ENCODE peak calls at places on chromosomes 5 and 9, in four cellular contexts. Y is tibial nerve; N is CD8-positive, alpha-beta T cell; E is iPS DF 6.9. G is an unnamed sample.

GRCh38 chr5:132455614-132456115 is 34.9 kb downstream of the IRF1 start:
- DNase-seq in N (no peak), Y (no peak), E (no peak), G (no peak)

GRCh38 chr9:75176037-75176436 is 87.7 kb downstream of the OSTF1 start:
- DNase-seq in N (no peak), Y (no peak), E (no peak), G (no peak)

GRCh38 chr5:138953370-138954256 is 78.5 kb upstream of the LRRTM2 start:
- DNase-seq in Y (peak; percentile 60), E (no peak), N (peak; percentile 13), G (no peak)

GRCh38 chr9:4854191-4854590 is 61.4 kb downstream of the RCL1 start:
- DNase-seq in E (no peak), N (no peak), Y (no peak), G (no peak)

GRCh38 chr5:131754363-131754762 is 42.5 kb downstream of the FNIP1 start:
- DNase-seq in E (no peak), Y (no peak), N (no peak), G (no peak)

GRCh38 chr5:124591583-124591982 is 154.9 kb downstream of the ZNF608 start:
- DNase-seq in Y (no peak), E (no peak), N (no peak), G (no peak)

GRCh38 chr5:146466521-146467349 is 19.6 kb downstream of the TCERG1 start:
- DNase-seq in Y (no peak), E (no peak), N (no peak), G (no peak)

GRCh38 chr9:134622896-134623407 is 18.7 kb upstream of the COL5A1 start:
- DNase-seq in E (no peak), N (no peak), Y (peak; percentile 3), G (no peak)

GRCh38 chr5:66239034-66239433 is 94.9 kb downstream of the SREK1 start:
- DNase-seq in E (no peak), N (no peak), Y (no peak), G (no peak)

GRCh38 chr5:2685651-2686050 is 65.8 kb downstream of the IRX2 start:
- DNase-seq in E (no peak), N (no peak), Y (no peak), G (no peak)

GRCh38 chr9:130660683-130661460 is 3.5 kb upstream of the PRDM12 start:
- DNase-seq in Y (no peak), N (no peak), E (no peak), G (no peak)

GRCh38 chr9:121154782-121155181 is 46.9 kb downstream of the RAB14 start:
- DNase-seq in N (no peak), E (no peak), Y (no peak), G (no peak)

GRCh38 chr5:38601843-38602424 is 45.5 kb upstream of the LIFR start:
- DNase-seq in N (no peak), E (no peak), Y (no peak), G (no peak)

GRCh38 chr5:61783481-61783880 is 451.4 kb downstream of the ZSWIM6 start:
- DNase-seq in N (no peak), Y (no peak), E (no peak), G (no peak)

GRCh38 chr5:72108200-72109050 is 1.1 kb downstream of the MAP1B start:
- DNase-seq in E (peak; percentile 45), N (no peak), Y (peak; percentile 79), G (no peak)

GRCh38 chr5:57687641-57688040 is 205.0 kb upstream of the ACTBL2 start:
- DNase-seq in E (no peak), N (no peak), Y (no peak), G (no peak)

GRCh38 chr5:878125-878524 is 14.5 kb downstream of the BRD9 start:
- DNase-seq in E (no peak), Y (no peak), N (no peak), G (no peak)

GRCh38 chr9:121269030-121269887 is 1.3 kb downstream of the GSN start:
- DNase-seq in N (no peak), E (no peak), Y (no peak), G (no peak)

GRCh38 chr5:610011-610743 is 2.0 kb upstream of the CEP72 start:
- DNase-seq in Y (no peak), E (no peak), N (no peak), G (no peak)

GRCh38 chr9:113616716-113617496 is 153.4 kb downstream of the RGS3 start:
- DNase-seq in Y (no peak), N (no peak), E (no peak), G (no peak)

GRCh38 chr9:22954550-22954949 is 507.9 kb downstream of the DMRTA1 start:
- DNase-seq in Y (no peak), E (no peak), N (no peak), G (no peak)

GRCh38 chr9:136950656-136951030 is 1.4 kb upstream of the LCN12 start:
- DNase-seq in Y (no peak), N (no peak), E (no peak), G (no peak)

GRCh38 chr5:98942849-98943248 is 14.0 kb upstream of the CHD1 start:
- DNase-seq in N (no peak), E (no peak), Y (no peak), G (no peak)

GRCh38 chr5:115372121-115372520 is 75.7 kb upstream of the CCDC112 start:
- DNase-seq in Y (no peak), E (no peak), N (no peak), G (no peak)

GRCh38 chr5:165139730-165140129 is 1634.3 kb downstream of the MAT2B start:
- DNase-seq in Y (no peak), N (no peak), E (no peak), G (no peak)

GRCh38 chr5:109706065-109706464 is 16.3 kb downstream of the MAN2A1 start:
- DNase-seq in E (no peak), N (no peak), Y (no peak), G (no peak)

GRCh38 chr9:121700165-121700830 is 48.9 kb downstream of the DAB2IP start:
- DNase-seq in E (no peak), N (peak; percentile 26), Y (peak; percentile 41), G (no peak)

DNA sequence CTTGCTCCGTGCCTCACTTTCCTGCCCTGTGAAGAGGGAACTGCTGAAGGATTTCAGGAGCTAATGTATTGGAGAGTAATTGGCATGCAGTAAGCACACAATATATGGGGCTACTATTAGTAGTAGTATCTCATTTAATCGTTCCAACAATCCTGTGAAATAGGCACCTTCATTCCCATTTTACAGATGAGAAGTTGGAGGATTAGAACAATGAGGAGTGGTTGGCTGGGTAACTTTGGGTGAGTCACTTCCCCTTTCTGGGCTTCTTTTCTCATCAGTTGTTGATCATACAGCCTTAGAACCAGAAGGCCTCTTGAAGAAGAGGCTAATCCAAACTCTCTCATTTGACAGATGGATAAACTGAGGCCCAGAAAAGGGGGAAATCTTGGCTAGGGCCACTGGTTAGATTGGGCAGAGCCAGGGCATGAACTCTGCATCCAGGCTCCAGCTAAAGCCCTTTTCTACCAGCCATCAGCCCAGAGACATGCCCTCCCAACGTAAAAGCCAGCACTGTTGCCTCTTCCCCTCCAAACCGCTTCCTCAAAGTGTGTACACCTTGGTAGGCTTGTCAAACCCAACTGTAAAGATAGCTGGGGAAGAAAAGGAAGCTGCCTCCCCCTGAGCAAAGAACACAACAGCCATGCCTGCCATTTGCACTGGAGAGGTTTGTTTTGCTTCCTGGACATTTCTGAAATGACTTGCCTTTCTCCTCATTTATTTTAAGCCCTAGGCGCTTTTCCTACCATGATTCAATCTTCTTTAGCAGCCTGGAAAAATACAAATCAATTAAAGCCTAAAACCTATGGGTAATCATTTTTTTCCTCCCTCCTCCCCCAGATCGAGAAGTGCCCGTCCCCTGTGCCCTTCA is 979 bp downstream of the SPACA9 start:
- DNase-seq in Y (no peak), E (no peak), N (no peak), G (no peak)
- H3K4me3 ChIP-seq in Y (peak overlapping the region; percentile 90), E (no peak overlapping the region), N (no peak overlapping the region), G (no peak overlapping the region)

GRCh38 chr5:151697452-151697851 is 10.7 kb upstream of the SPARC start:
- DNase-seq in N (no peak), Y (no peak), E (no peak), G (no peak)
- H3K4me3 ChIP-seq in N (no peak overlapping the region), Y (no peak overlapping the region), E (no peak overlapping the region), G (no peak overlapping the region)

GRCh38 chr9:119284118-119284517 is 85.1 kb downstream of the BRINP1 start:
- DNase-seq in E (no peak), N (no peak), Y (no peak), G (no peak)
- H3K4me3 ChIP-seq in E (no peak overlapping the region), N (no peak overlapping the region), Y (no peak overlapping the region), G (no peak overlapping the region)

GRCh38 chr9:135887585-135888050 is 19.7 kb downstream of the CAMSAP1 start:
- DNase-seq in Y (no peak), N (peak; percentile 69), E (no peak), G (peak; percentile 39)
- H3K4me3 ChIP-seq in Y (peak overlapping the region; percentile 6), N (peak overlapping the region; percentile 50), E (no peak overlapping the region), G (peak overlapping the region; percentile 24)

GRCh38 chr5:176659440-176659839 is 12.2 kb downstream of the TSPAN17 start:
- DNase-seq in E (no peak), N (no peak), Y (no peak), G (no peak)
- H3K4me3 ChIP-seq in E (no peak overlapping the region), N (peak overlapping the region; percentile 38), Y (no peak overlapping the region), G (no peak overlapping the region)

GRCh38 chr9:93093449-93094293 is 2.3 kb upstream of the CARD19 start:
- DNase-seq in Y (no peak), E (no peak), N (no peak), G (no peak)

GRCh38 chr9:93094294-93095204 is 1.5 kb upstream of the CARD19 start:
- DNase-seq in Y (no peak), N (no peak), E (no peak), G (no peak)

GRCh38 chr9:93096131-93096802 is at the start of gene CARD19:
- DNase-seq in E (no peak), N (peak; percentile 51), Y (peak; percentile 43), G (peak; percentile 45)

GRCh38 chr9:93096811-93097382 is 880 bp downstream of the CARD19 start:
- DNase-seq in N (no peak), Y (no peak), E (no peak), G (no peak)

GRCh38 chr9:93095205-93096130 is 549 bp upstream of the CARD19 start:
- DNase-seq in N (peak; percentile 100), Y (peak; percentile 99), E (peak; percentile 89), G (peak; percentile 100)
- H3K4me3 ChIP-seq in N (peak overlapping the region; percentile 89), Y (peak overlapping the region; percentile 100), E (peak overlapping the region; percentile 24), G (peak overlapping the region; percentile 79)

GRCh38 chr5:19866088-19866446 is 121.9 kb downstream of the CDH18 start:
- DNase-seq in N (no peak), E (no peak), Y (no peak), G (no peak)

GRCh38 chr5:19862711-19863110 is 125.3 kb downstream of the CDH18 start:
- DNase-seq in N (no peak), E (no peak), Y (no peak), G (no peak)

GRCh38 chr5:19865336-19866087 is 122.5 kb downstream of the CDH18 start:
- DNase-seq in N (no peak), Y (no peak), E (no peak), G (no peak)
- H3K4me3 ChIP-seq in N (no peak overlapping the region), Y (no peak overlapping the region), E (no peak overlapping the region), G (no peak overlapping the region)

GRCh38 chr9:111098661-111099060 is 60.4 kb upstream of the LPAR1 start:
- DNase-seq in E (no peak), Y (no peak), N (no peak), G (no peak)
- H3K4me3 ChIP-seq in E (no peak overlapping the region), Y (no peak overlapping the region), N (no peak overlapping the region), G (no peak overlapping the region)

G was measured in effector memory CD4-positive, alpha-beta T cell.